ENCODE peak calls at places on chromosomes 6 and 20, in four cellular contexts. Q is GM12865, H is COR-L47, S is hepatic stellate cell. V is an unnamed sample.

GRCh38 chr20:4876731-4877130 is 124.6 kb downstream of the SLC23A2 start:
- DNase-seq in Q (no peak), H (no peak), S (no peak), V (no peak)

GRCh38 chr6:156917213-156917612 is 140.0 kb downstream of the ARID1B start:
- DNase-seq in Q (peak; percentile 69), H (no peak), S (no peak), V (no peak)

GRCh38 chr6:137571854-137572253 is 77.7 kb upstream of the OLIG3 start:
- DNase-seq in Q (peak; percentile 70), H (no peak), S (peak; percentile 6), V (peak; percentile 41)

GRCh38 chr6:139919107-139920026 is 544.9 kb upstream of the CITED2 start:
- DNase-seq in Q (no peak), H (no peak), S (no peak), V (no peak)

GRCh38 chr20:32354592-32355416 is 3.3 kb upstream of the ASXL1 start:
- DNase-seq in Q (peak; percentile 80), H (no peak), S (peak; percentile 44), V (no peak)

GRCh38 chr6:13486679-13487121 is 700 bp downstream of the GFOD1 start:
- DNase-seq in Q (peak; percentile 80), H (peak; percentile 53), S (peak; percentile 82), V (peak; percentile 86)

GRCh38 chr6:133568970-133569889 is 319.7 kb upstream of the TCF21 start:
- DNase-seq in Q (no peak), H (peak; percentile 25), S (peak; percentile 73), V (peak; percentile 41)

GRCh38 chr6:155340464-155341129 is 26.3 kb upstream of the TFB1M start:
- DNase-seq in Q (peak; percentile 67), H (no peak), S (peak; percentile 51), V (no peak)

GRCh38 chr6:22569281-22570184 is at the start of gene HDGFL1:
- DNase-seq in Q (no peak), H (no peak), S (no peak), V (no peak)

GRCh38 chr20:25310921-25311728 is 63.2 kb downstream of the PYGB start:
- DNase-seq in Q (no peak), H (no peak), S (peak; percentile 84), V (peak; percentile 83)

GRCh38 chr20:45036044-45036755 is 64.7 kb downstream of the KCNS1 start:
- DNase-seq in Q (no peak), H (no peak), S (no peak), V (no peak)

GRCh38 chr6:137341721-137342195 is 122.6 kb upstream of the IFNGR1 start:
- DNase-seq in Q (peak; percentile 37), H (peak; percentile 44), S (peak; percentile 4), V (no peak)

GRCh38 chr6:137304020-137304780 is 85.0 kb upstream of the IFNGR1 start:
- DNase-seq in Q (no peak), H (no peak), S (no peak), V (no peak)

GRCh38 chr6:169115632-169116031 is 138.0 kb downstream of the THBS2 start:
- DNase-seq in Q (peak; percentile 63), H (no peak), S (peak; percentile 22), V (no peak)

GRCh38 chr20:60446273-60447111 is 488.3 kb downstream of the CDH26 start:
- DNase-seq in Q (no peak), H (no peak), S (no peak), V (no peak)

GRCh38 chr6:4344317-4344899 is 209.0 kb upstream of the ECI2 start:
- DNase-seq in Q (no peak), H (no peak), S (no peak), V (no peak)

GRCh38 chr20:5608448-5609161 is 141.6 kb upstream of the SHLD1 start:
- DNase-seq in Q (peak; percentile 57), H (no peak), S (no peak), V (peak; percentile 18)

GRCh38 chr6:141017941-141018340 is 1114.8 kb upstream of the GJE1 start:
- DNase-seq in Q (no peak), H (no peak), S (no peak), V (no peak)

GRCh38 chr6:3205913-3206312 is 21.5 kb downstream of the TUBB2B start:
- DNase-seq in Q (peak; percentile 46), H (no peak), S (no peak), V (no peak)

GRCh38 chr6:97401533-97401932 is 118.5 kb upstream of the MMS22L start:
- DNase-seq in Q (no peak), H (no peak), S (no peak), V (no peak)